ENCODE peak calls at places on chromosomes 3 and 15, in seven cellular contexts. One of them, this sample, is unnamed.

GRCh38 chr15:46059921-46060565 is 425.2 kb downstream of the SQOR start:
- DNase-seq in sigmoid colon: peak; percentile 68
- DNase-seq in CD8-positive, alpha-beta T cell: no peak
- DNase-seq in Peyer's patch: no peak
- DNase-seq in lower lobe of right lung: no peak
- DNase-seq in ovary: no peak
- DNase-seq in left ventricle myocardium inferior: no peak
- DNase-seq in this sample: no peak

GRCh38 chr15:99522288-99522687 is 43.5 kb upstream of the MEF2A start:
- DNase-seq in sigmoid colon: no peak
- DNase-seq in CD8-positive, alpha-beta T cell: no peak
- DNase-seq in Peyer's patch: no peak
- DNase-seq in lower lobe of right lung: no peak
- DNase-seq in ovary: no peak
- DNase-seq in left ventricle myocardium inferior: no peak
- DNase-seq in this sample: no peak

GRCh38 chr15:50685191-50685975 is 1.2 kb downstream of the TRPM7 start:
- DNase-seq in sigmoid colon: no peak
- DNase-seq in CD8-positive, alpha-beta T cell: no peak
- DNase-seq in Peyer's patch: no peak
- DNase-seq in lower lobe of right lung: no peak
- DNase-seq in ovary: no peak
- DNase-seq in left ventricle myocardium inferior: no peak
- DNase-seq in this sample: no peak

GRCh38 chr3:169173231-169173630 is 490.3 kb downstream of the MECOM start:
- DNase-seq in sigmoid colon: no peak
- DNase-seq in CD8-positive, alpha-beta T cell: no peak
- DNase-seq in Peyer's patch: no peak
- DNase-seq in lower lobe of right lung: no peak
- DNase-seq in ovary: no peak
- DNase-seq in left ventricle myocardium inferior: no peak
- DNase-seq in this sample: no peak

GRCh38 chr3:182292586-182292985 is 500.7 kb upstream of the ATP11B start:
- DNase-seq in sigmoid colon: no peak
- DNase-seq in CD8-positive, alpha-beta T cell: no peak
- DNase-seq in Peyer's patch: no peak
- DNase-seq in lower lobe of right lung: no peak
- DNase-seq in ovary: no peak
- DNase-seq in left ventricle myocardium inferior: no peak
- DNase-seq in this sample: no peak

GRCh38 chr3:101643861-101644613 is 32.9 kb downstream of the ZBTB11 start:
- DNase-seq in sigmoid colon: no peak
- DNase-seq in CD8-positive, alpha-beta T cell: peak; percentile 19
- DNase-seq in Peyer's patch: no peak
- DNase-seq in lower lobe of right lung: no peak
- DNase-seq in ovary: no peak
- DNase-seq in left ventricle myocardium inferior: no peak
- DNase-seq in this sample: no peak

GRCh38 chr15:37135225-37135624 is 34.9 kb upstream of the MEIS2 start:
- DNase-seq in sigmoid colon: no peak
- DNase-seq in CD8-positive, alpha-beta T cell: no peak
- DNase-seq in Peyer's patch: no peak
- DNase-seq in lower lobe of right lung: no peak
- DNase-seq in ovary: no peak
- DNase-seq in left ventricle myocardium inferior: no peak
- DNase-seq in this sample: no peak

GRCh38 chr15:74134387-74135027 is 4.1 kb downstream of the ISLR2 start:
- DNase-seq in sigmoid colon: peak; percentile 73
- DNase-seq in CD8-positive, alpha-beta T cell: no peak
- DNase-seq in Peyer's patch: no peak
- DNase-seq in lower lobe of right lung: no peak
- DNase-seq in ovary: no peak
- DNase-seq in left ventricle myocardium inferior: no peak
- DNase-seq in this sample: no peak

GRCh38 chr3:127221062-127222035 is 28.4 kb downstream of the PRR23E start:
- DNase-seq in sigmoid colon: no peak
- DNase-seq in CD8-positive, alpha-beta T cell: no peak
- DNase-seq in Peyer's patch: no peak
- DNase-seq in lower lobe of right lung: no peak
- DNase-seq in ovary: no peak
- DNase-seq in left ventricle myocardium inferior: no peak
- DNase-seq in this sample: no peak

GRCh38 chr3:114444216-114444615 is 150.4 kb downstream of the TIGIT start:
- DNase-seq in sigmoid colon: no peak
- DNase-seq in CD8-positive, alpha-beta T cell: no peak
- DNase-seq in Peyer's patch: no peak
- DNase-seq in lower lobe of right lung: no peak
- DNase-seq in ovary: no peak
- DNase-seq in left ventricle myocardium inferior: no peak
- DNase-seq in this sample: no peak

GRCh38 chr15:55695432-55695831 is 47.5 kb downstream of the PRTG start:
- DNase-seq in sigmoid colon: no peak
- DNase-seq in CD8-positive, alpha-beta T cell: no peak
- DNase-seq in Peyer's patch: no peak
- DNase-seq in lower lobe of right lung: no peak
- DNase-seq in ovary: no peak
- DNase-seq in left ventricle myocardium inferior: no peak
- DNase-seq in this sample: no peak

GRCh38 chr3:13420051-13420816 is at the start of gene NUP210:
- DNase-seq in sigmoid colon: no peak
- DNase-seq in CD8-positive, alpha-beta T cell: peak; percentile 49
- DNase-seq in Peyer's patch: peak; percentile 79
- DNase-seq in lower lobe of right lung: peak; percentile 70
- DNase-seq in ovary: no peak
- DNase-seq in left ventricle myocardium inferior: peak; percentile 22
- DNase-seq in this sample: peak; percentile 29

GRCh38 chr3:125367403-125368230 is 7.5 kb downstream of the ZNF148 start:
- DNase-seq in sigmoid colon: no peak
- DNase-seq in CD8-positive, alpha-beta T cell: no peak
- DNase-seq in Peyer's patch: no peak
- DNase-seq in lower lobe of right lung: no peak
- DNase-seq in ovary: no peak
- DNase-seq in left ventricle myocardium inferior: no peak
- DNase-seq in this sample: no peak

GRCh38 chr3:111735271-111735758 is 123.8 kb upstream of the PHLDB2 start:
- DNase-seq in sigmoid colon: no peak
- DNase-seq in CD8-positive, alpha-beta T cell: no peak
- DNase-seq in Peyer's patch: no peak
- DNase-seq in lower lobe of right lung: no peak
- DNase-seq in ovary: no peak
- DNase-seq in left ventricle myocardium inferior: no peak
- DNase-seq in this sample: no peak

GRCh38 chr3:57999423-58000115 is 8.7 kb upstream of the FLNB start:
- DNase-seq in sigmoid colon: no peak
- DNase-seq in CD8-positive, alpha-beta T cell: no peak
- DNase-seq in Peyer's patch: no peak
- DNase-seq in lower lobe of right lung: no peak
- DNase-seq in ovary: no peak
- DNase-seq in left ventricle myocardium inferior: no peak
- DNase-seq in this sample: no peak

GRCh38 chr3:101381809-101382208 is 61.4 kb upstream of the IMPG2 start:
- DNase-seq in sigmoid colon: no peak
- DNase-seq in CD8-positive, alpha-beta T cell: no peak
- DNase-seq in Peyer's patch: no peak
- DNase-seq in lower lobe of right lung: no peak
- DNase-seq in ovary: no peak
- DNase-seq in left ventricle myocardium inferior: no peak
- DNase-seq in this sample: no peak

GRCh38 chr3:129327510-129327909 is 48.8 kb downstream of the HMCES start:
- DNase-seq in sigmoid colon: no peak
- DNase-seq in CD8-positive, alpha-beta T cell: no peak
- DNase-seq in Peyer's patch: no peak
- DNase-seq in lower lobe of right lung: no peak
- DNase-seq in ovary: no peak
- DNase-seq in left ventricle myocardium inferior: no peak
- DNase-seq in this sample: no peak

GRCh38 chr15:23759964-23760363 is 72.9 kb upstream of the NDN start:
- DNase-seq in sigmoid colon: no peak
- DNase-seq in CD8-positive, alpha-beta T cell: no peak
- DNase-seq in Peyer's patch: no peak
- DNase-seq in lower lobe of right lung: no peak
- DNase-seq in ovary: no peak
- DNase-seq in left ventricle myocardium inferior: no peak
- DNase-seq in this sample: no peak
- H3K9me3 ChIP-seq in sigmoid colon: no peaks in the 10 kb centered on the region
- H3K9me3 ChIP-seq in CD8-positive, alpha-beta T cell: no peaks in the 10 kb centered on the region
- H3K9me3 ChIP-seq in Peyer's patch: no peaks in the 10 kb centered on the region
- H3K9me3 ChIP-seq in lower lobe of right lung: no peaks in the 10 kb centered on the region
- H3K9me3 ChIP-seq in ovary: no peaks in the 10 kb centered on the region
- H3K9me3 ChIP-seq in left ventricle myocardium inferior: peaks cover 17% of the 10 kb centered on the region
- H3K9me3 ChIP-seq in this sample: no peaks in the 10 kb centered on the region

GRCh38 chr15:98146031-98146430 is 185.5 kb downstream of the ARRDC4 start:
- DNase-seq in sigmoid colon: no peak
- DNase-seq in CD8-positive, alpha-beta T cell: no peak
- DNase-seq in Peyer's patch: no peak
- DNase-seq in lower lobe of right lung: no peak
- DNase-seq in ovary: no peak
- DNase-seq in left ventricle myocardium inferior: no peak
- DNase-seq in this sample: no peak

GRCh38 chr15:98143116-98143515 is 182.6 kb downstream of the ARRDC4 start:
- DNase-seq in sigmoid colon: no peak
- DNase-seq in CD8-positive, alpha-beta T cell: no peak
- DNase-seq in Peyer's patch: no peak
- DNase-seq in lower lobe of right lung: no peak
- DNase-seq in ovary: no peak
- DNase-seq in left ventricle myocardium inferior: no peak
- DNase-seq in this sample: no peak

GRCh38 chr15:98144388-98144787 is 183.9 kb downstream of the ARRDC4 start:
- DNase-seq in sigmoid colon: no peak
- DNase-seq in CD8-positive, alpha-beta T cell: no peak
- DNase-seq in Peyer's patch: no peak
- DNase-seq in lower lobe of right lung: no peak
- DNase-seq in ovary: no peak
- DNase-seq in left ventricle myocardium inferior: no peak
- DNase-seq in this sample: no peak

GRCh38 chr15:98139337-98139736 is 178.8 kb downstream of the ARRDC4 start:
- DNase-seq in sigmoid colon: no peak
- DNase-seq in CD8-positive, alpha-beta T cell: no peak
- DNase-seq in Peyer's patch: no peak
- DNase-seq in lower lobe of right lung: no peak
- DNase-seq in ovary: no peak
- DNase-seq in left ventricle myocardium inferior: no peak
- DNase-seq in this sample: no peak

DNA sequence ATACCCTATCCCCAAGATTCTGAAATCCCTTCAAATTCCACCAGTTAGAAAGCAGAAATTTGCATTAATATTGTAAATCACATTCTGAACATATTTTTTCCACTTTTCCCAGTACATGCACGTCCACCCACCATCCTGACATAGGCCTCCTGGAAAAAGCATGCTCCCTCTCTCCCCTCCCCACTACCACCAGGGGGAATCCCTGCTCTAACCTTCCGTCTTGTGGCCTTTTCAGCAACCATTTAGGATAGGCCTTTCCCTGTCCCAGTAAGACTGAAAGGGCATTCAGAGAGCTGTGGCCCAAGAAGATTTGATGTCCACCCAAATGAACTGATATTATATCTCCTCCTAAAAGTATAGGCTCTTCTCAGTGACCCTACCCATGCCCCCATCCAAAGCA is 182.1 kb downstream of the ARRDC4 start:
- DNase-seq in sigmoid colon: no peak
- DNase-seq in CD8-positive, alpha-beta T cell: no peak
- DNase-seq in Peyer's patch: no peak
- DNase-seq in lower lobe of right lung: no peak
- DNase-seq in ovary: no peak
- DNase-seq in left ventricle myocardium inferior: no peak
- DNase-seq in this sample: no peak
- TF ChIP-seq CTCF in sigmoid colon: no peak
- TF ChIP-seq CTCF in CD8-positive, alpha-beta T cell: no peak
- TF ChIP-seq CTCF in Peyer's patch: no peak
- TF ChIP-seq CTCF in lower lobe of right lung: no peak
- TF ChIP-seq CTCF in ovary: no peak
- TF ChIP-seq CTCF in left ventricle myocardium inferior: no peak
- TF ChIP-seq CTCF in this sample: no peak

GRCh38 chr3:53149006-53149690 is 11.9 kb upstream of the PRKCD start:
- DNase-seq in sigmoid colon: no peak
- DNase-seq in CD8-positive, alpha-beta T cell: no peak
- DNase-seq in Peyer's patch: no peak
- DNase-seq in lower lobe of right lung: peak; percentile 4
- DNase-seq in ovary: no peak
- DNase-seq in left ventricle myocardium inferior: no peak
- DNase-seq in this sample: no peak

GRCh38 chr3:53145109-53146077 is 15.2 kb upstream of the RFT1 start:
- DNase-seq in sigmoid colon: peak; percentile 41
- DNase-seq in CD8-positive, alpha-beta T cell: no peak
- DNase-seq in Peyer's patch: no peak
- DNase-seq in lower lobe of right lung: no peak
- DNase-seq in ovary: no peak
- DNase-seq in left ventricle myocardium inferior: no peak
- DNase-seq in this sample: no peak

GRCh38 chr3:53146319-53146868 is 14.6 kb upstream of the PRKCD start:
- DNase-seq in sigmoid colon: no peak
- DNase-seq in CD8-positive, alpha-beta T cell: no peak
- DNase-seq in Peyer's patch: no peak
- DNase-seq in lower lobe of right lung: no peak
- DNase-seq in ovary: no peak
- DNase-seq in left ventricle myocardium inferior: no peak
- DNase-seq in this sample: no peak

GRCh38 chr3:53147903-53148400 is 13.1 kb upstream of the PRKCD start:
- DNase-seq in sigmoid colon: no peak
- DNase-seq in CD8-positive, alpha-beta T cell: no peak
- DNase-seq in Peyer's patch: no peak
- DNase-seq in lower lobe of right lung: peak; percentile 27
- DNase-seq in ovary: no peak
- DNase-seq in left ventricle myocardium inferior: no peak
- DNase-seq in this sample: no peak

DNA sequence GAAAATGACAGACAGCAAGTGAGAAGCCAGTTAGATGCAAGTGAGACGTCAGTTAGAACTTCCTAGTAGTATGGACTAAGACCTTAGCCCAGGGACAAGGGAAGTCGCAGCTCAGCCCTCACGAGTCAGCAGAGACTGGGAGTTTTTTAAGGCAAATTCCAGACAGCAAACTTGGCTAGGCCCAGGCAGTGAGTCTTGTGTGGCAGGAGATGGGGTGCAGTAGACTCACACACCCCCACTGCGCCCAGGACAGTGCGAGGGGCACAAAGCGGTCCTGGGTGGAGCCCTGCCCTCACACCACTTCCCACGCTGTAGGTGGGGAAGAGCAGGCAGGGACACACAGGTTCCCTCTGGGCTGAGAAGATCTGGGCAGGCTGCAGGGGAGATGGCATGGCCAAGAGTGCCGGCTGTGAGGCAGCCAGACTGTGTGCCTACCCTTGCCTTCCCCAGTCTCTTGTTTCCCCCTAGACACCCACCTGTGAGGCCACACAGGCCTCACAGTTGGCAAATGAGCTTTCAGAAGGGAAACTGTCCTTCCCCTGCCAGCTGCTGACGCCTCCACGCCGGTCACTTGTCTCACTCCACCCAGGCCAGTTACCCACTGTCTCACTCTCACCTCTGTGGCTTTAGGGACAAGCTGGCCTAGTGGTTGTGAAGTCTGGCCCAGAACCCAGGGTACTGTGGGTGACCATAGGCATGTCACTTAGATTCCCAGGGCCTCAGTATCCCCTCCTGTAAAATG is 13.7 kb upstream of the PRKCD start:
- DNase-seq in sigmoid colon: peak; percentile 40
- DNase-seq in CD8-positive, alpha-beta T cell: no peak
- DNase-seq in Peyer's patch: no peak
- DNase-seq in lower lobe of right lung: peak; percentile 54
- DNase-seq in ovary: no peak
- DNase-seq in left ventricle myocardium inferior: no peak
- DNase-seq in this sample: no peak
- H3K27ac ChIP-seq in sigmoid colon: no peak overlapping the region
- H3K27ac ChIP-seq in CD8-positive, alpha-beta T cell: no peak overlapping the region
- H3K27ac ChIP-seq in Peyer's patch: peak overlapping the region; percentile 89
- H3K27ac ChIP-seq in lower lobe of right lung: peak overlapping the region; percentile 44
- H3K27ac ChIP-seq in ovary: no peak overlapping the region
- H3K27ac ChIP-seq in left ventricle myocardium inferior: no peak overlapping the region
- H3K27ac ChIP-seq in this sample: no peak overlapping the region

GRCh38 chr3:147393261-147393964 is 12.9 kb downstream of the ZIC4 start:
- DNase-seq in sigmoid colon: peak; percentile 62
- DNase-seq in CD8-positive, alpha-beta T cell: no peak
- DNase-seq in Peyer's patch: no peak
- DNase-seq in lower lobe of right lung: no peak
- DNase-seq in ovary: no peak
- DNase-seq in left ventricle myocardium inferior: no peak
- DNase-seq in this sample: no peak
- H3K9me3 ChIP-seq in sigmoid colon: no peaks in the 10 kb centered on the region
- H3K9me3 ChIP-seq in CD8-positive, alpha-beta T cell: no peaks in the 10 kb centered on the region
- H3K9me3 ChIP-seq in Peyer's patch: no peaks in the 10 kb centered on the region
- H3K9me3 ChIP-seq in lower lobe of right lung: no peaks in the 10 kb centered on the region
- H3K9me3 ChIP-seq in ovary: no peaks in the 10 kb centered on the region
- H3K9me3 ChIP-seq in left ventricle myocardium inferior: no peaks in the 10 kb centered on the region
- H3K9me3 ChIP-seq in this sample: peaks cover 14% of the 10 kb centered on the region

This sample was measured in CD4-positive, alpha-beta T cell.